ENCODE peak calls at places on chromosomes 3 and 15, in six cellular contexts. A is brain microvascular endothelial cell, Y is right lobe of liver, H is fibroblast of lung, N is endodermal cell, Q is IMR-90. S is an unnamed sample.
A peak's percentile ranks its signal among the peaks of the same experiment; 100 is the strongest.

GRCh38 chr15:85313339-85313738 is 67.1 kb upstream of the AKAP13 start:
- DNase-seq in H (no peak), A (peak; percentile 39), N (no peak), Q (peak; percentile 54), Y (no peak), S (no peak)

GRCh38 chr3:65884072-65884471 is 154.6 kb downstream of the MAGI1 start:
- DNase-seq in Y (no peak), Q (no peak), N (no peak), H (no peak), A (no peak), S (no peak)

GRCh38 chr15:25735550-25736384 is 127.4 kb downstream of the ATP10A start:
- DNase-seq in N (no peak), A (no peak), H (no peak), Q (no peak), Y (no peak), S (peak; percentile 37)

GRCh38 chr3:10888523-10889081 is 72.6 kb downstream of the SLC6A11 start:
- DNase-seq in H (no peak), A (no peak), Q (no peak), Y (no peak), N (no peak), S (no peak)

GRCh38 chr3:36124118-36124796 is 256.0 kb upstream of the STAC start:
- DNase-seq in Y (peak; percentile 48), A (peak; percentile 63), Q (peak; percentile 0), H (peak; percentile 5), N (peak; percentile 90), S (no peak)

GRCh38 chr3:31341130-31341529 is 191.6 kb upstream of the STT3B start:
- DNase-seq in A (no peak), H (no peak), Y (no peak), Q (no peak), N (peak; percentile 79), S (no peak)

GRCh38 chr15:58491151-58491473 is 59.3 kb downstream of the LIPC start:
- DNase-seq in Y (no peak), A (no peak), Q (no peak), H (no peak), N (no peak), S (no peak)

GRCh38 chr15:82045179-82045891 is 483 bp downstream of the MEX3B start:
- DNase-seq in Y (peak; percentile 47), Q (peak; percentile 54), A (peak; percentile 41), H (peak; percentile 53), N (peak; percentile 79), S (peak; percentile 17)

GRCh38 chr3:107953707-107954106 is 137.1 kb downstream of the CD47 start:
- DNase-seq in Y (no peak), Q (no peak), H (no peak), A (no peak), N (no peak), S (no peak)

GRCh38 chr3:173690542-173690941 is 293.0 kb downstream of the NLGN1 start:
- DNase-seq in A (no peak), Q (peak; percentile 6), Y (no peak), N (no peak), H (peak; percentile 11), S (no peak)

GRCh38 chr3:188860147-188860546 is 311.6 kb upstream of the TPRG1 start:
- DNase-seq in Y (no peak), N (no peak), A (peak; percentile 16), Q (peak; percentile 40), H (peak; percentile 7), S (no peak)

GRCh38 chr15:89492934-89493631 is 3.3 kb downstream of the RHCG start:
- DNase-seq in A (no peak), H (no peak), Y (peak; percentile 40), Q (no peak), N (peak; percentile 36), S (no peak)

GRCh38 chr3:12187448-12188327 is 29.0 kb upstream of the TIMP4 start:
- DNase-seq in N (peak; percentile 57), H (peak; percentile 74), Y (peak; percentile 59), Q (peak; percentile 71), A (peak; percentile 48), S (no peak)

GRCh38 chr3:127889461-127889863 is 25.6 kb upstream of the KBTBD12 start:
- DNase-seq in N (no peak), H (peak; percentile 84), A (peak; percentile 84), Y (no peak), Q (peak; percentile 33), S (no peak)

GRCh38 chr15:74548236-74548635 is 7.2 kb downstream of the ARID3B start:
- DNase-seq in H (no peak), Y (no peak), N (peak; percentile 14), Q (no peak), A (no peak), S (no peak)

GRCh38 chr15:41506796-41507341 is 6.8 kb downstream of the LTK start:
- DNase-seq in Y (no peak), A (no peak), Q (no peak), N (peak; percentile 86), H (no peak), S (no peak)

GRCh38 chr15:70424937-70425411 is 327.3 kb upstream of the TLE3 start:
- DNase-seq in Q (no peak), A (no peak), H (no peak), N (no peak), Y (no peak), S (no peak)

GRCh38 chr3:185685231-185686035 is 99.3 kb downstream of the SENP2 start:
- DNase-seq in H (peak; percentile 9), A (no peak), Q (no peak), N (no peak), Y (no peak), S (no peak)

GRCh38 chr15:58677426-58677825 is 72.1 kb downstream of the ADAM10 start:
- DNase-seq in H (no peak), Q (no peak), N (no peak), A (no peak), Y (no peak), S (no peak)

GRCh38 chr3:196754215-196754937 is 14.7 kb downstream of the PAK2 start:
- DNase-seq in Y (no peak), A (peak; percentile 42), N (no peak), H (no peak), Q (no peak), S (no peak)

GRCh38 chr15:51727141-51727897 is 10.1 kb downstream of the LYSMD2 start:
- DNase-seq in A (peak; percentile 45), N (no peak), Y (no peak), H (peak; percentile 12), Q (peak; percentile 60), S (no peak)

DNA sequence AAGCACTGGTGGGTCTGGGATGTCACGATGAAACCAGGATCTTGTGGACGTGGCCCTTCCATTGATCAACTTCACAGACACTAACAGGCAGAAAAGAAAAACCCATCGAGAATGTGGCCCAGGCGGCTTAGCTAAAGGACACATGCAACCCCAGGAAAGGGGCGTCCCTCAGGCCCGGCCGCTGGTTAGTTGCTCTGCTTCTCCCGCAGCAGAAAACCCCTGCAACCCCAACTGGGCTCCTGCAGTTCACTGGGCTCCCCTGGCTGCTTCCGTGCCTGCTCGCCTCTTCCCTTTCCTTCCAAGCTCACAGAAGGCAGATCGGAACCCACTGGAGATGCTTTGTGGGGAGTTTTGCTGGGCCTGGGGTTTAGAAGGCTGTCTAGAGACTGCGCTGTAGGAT is 1.1 kb downstream of the GASK1A start:
- DNase-seq in N (peak; percentile 66), Y (no peak), H (no peak), A (no peak), Q (no peak), S (no peak)
- H3K27me3 ChIP-seq in N (peaks cover 22% of the 10 kb centered on the region), Y (no peaks in the 10 kb centered on the region), H (peaks cover 26% of the 10 kb centered on the region), A (peaks cover 29% of the 10 kb centered on the region), Q (peaks cover 40% of the 10 kb centered on the region), S (peaks cover 10% of the 10 kb centered on the region)

GRCh38 chr3:52771334-52771681 is 568 bp upstream of the NEK4 start:
- DNase-seq in H (no peak), N (no peak), A (no peak), Y (no peak), Q (no peak), S (no peak)

GRCh38 chr3:52770581-52771333 is at the start of gene NEK4:
- DNase-seq in Q (peak; percentile 85), Y (peak; percentile 95), H (peak; percentile 89), A (peak; percentile 86), N (peak; percentile 97), S (peak; percentile 82)

GRCh38 chr3:52769786-52770445 is 824 bp downstream of the NEK4 start:
- DNase-seq in H (peak; percentile 10), N (no peak), A (no peak), Q (no peak), Y (no peak), S (no peak)

GRCh38 chr3:52773361-52774065 is 2.8 kb upstream of the NEK4 start:
- DNase-seq in Q (no peak), H (no peak), N (no peak), A (no peak), Y (peak; percentile 78), S (no peak)

DNA sequence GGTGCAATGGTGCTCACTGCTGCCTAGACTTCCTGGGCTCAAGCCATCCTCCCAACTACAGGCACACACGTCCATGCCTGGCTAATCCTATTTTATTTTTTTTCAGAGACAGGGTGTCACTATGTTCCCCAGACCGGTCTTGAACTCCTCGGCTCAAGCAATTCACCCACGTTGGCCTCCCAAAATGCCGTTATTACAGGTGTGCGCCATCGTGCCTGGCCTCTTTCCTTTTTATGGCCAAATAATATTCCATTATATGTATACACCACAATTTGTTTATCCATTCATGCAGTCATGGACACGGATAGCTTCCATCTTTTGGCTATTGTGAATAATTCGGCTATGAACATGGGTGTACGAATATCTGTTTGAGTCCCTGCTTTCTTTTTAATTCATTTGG is 962 bp upstream of the NEK4 start:
- DNase-seq in N (no peak), A (no peak), Q (no peak), Y (no peak), H (no peak), S (no peak)
- H3K27ac ChIP-seq in N (no peak overlapping the region), A (no peak overlapping the region), Q (no peak overlapping the region), Y (peak overlapping the region; percentile 67), H (no peak overlapping the region), S (no peak overlapping the region)

GRCh38 chr3:51966016-51966415 is 1.2 kb downstream of the PCBP4 start:
- DNase-seq in A (no peak), Q (no peak), H (no peak), N (no peak), Y (no peak), S (no peak)

GRCh38 chr3:51967384-51968174 is at the start of gene PCBP4:
- DNase-seq in A (no peak), H (peak; percentile 30), N (peak; percentile 90), Y (no peak), Q (peak; percentile 34), S (no peak)

GRCh38 chr3:51968175-51968681 is 974 bp upstream of the PCBP4 start:
- DNase-seq in Y (no peak), N (peak; percentile 78), A (no peak), Q (peak; percentile 18), H (no peak), S (no peak)

GRCh38 chr3:51966941-51967383 is 292 bp downstream of the PCBP4 start:
- DNase-seq in N (no peak), H (no peak), Q (no peak), A (no peak), Y (no peak), S (no peak)

GRCh38 chr3:51966486-51966885 is 768 bp downstream of the PCBP4 start:
- DNase-seq in Q (no peak), H (no peak), A (no peak), Y (no peak), N (no peak), S (no peak)
- H3K4me3 ChIP-seq in Q (peak overlapping the region; percentile 70), H (peak overlapping the region; percentile 46), A (peak overlapping the region; percentile 62), Y (peak overlapping the region; percentile 57), N (peak overlapping the region; percentile 88), S (no peak overlapping the region)

DNA sequence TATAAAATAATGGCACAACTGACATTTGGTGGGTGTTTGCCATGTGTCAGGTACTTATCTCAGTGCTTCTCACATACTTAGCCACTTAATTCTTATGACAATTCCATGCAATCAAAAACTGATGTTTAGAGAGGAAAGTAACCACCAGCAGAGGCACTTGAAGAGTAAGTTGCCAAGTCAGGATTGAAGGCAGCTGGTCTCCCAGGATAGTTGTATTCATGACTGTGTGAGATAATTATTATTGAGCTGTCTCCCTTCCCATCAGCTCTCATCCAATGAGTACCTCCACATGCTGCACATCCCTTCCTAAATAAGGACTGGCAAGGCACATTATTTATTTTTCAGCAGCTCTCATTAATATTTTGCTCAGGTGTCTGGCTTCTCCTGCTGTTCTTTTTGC is 4.8 kb downstream of the VEPH1 start:
- DNase-seq in Q (no peak), Y (no peak), H (no peak), A (no peak), N (no peak), S (no peak)
- H3K27me3 ChIP-seq in Q (no peaks in the 10 kb centered on the region), Y (no peaks in the 10 kb centered on the region), H (no peaks in the 10 kb centered on the region), A (no peaks in the 10 kb centered on the region), N (no peaks in the 10 kb centered on the region), S (no peaks in the 10 kb centered on the region)